ENCODE peak calls at places on chromosomes 4 and X, in ten cellular contexts. One of them, this sample, is unnamed.

GRCh38 chr4:16591867-16592266 is 306.6 kb downstream of the LDB2 start:
- DNase-seq in astrocyte: no peak
- DNase-seq in neural progenitor cell: peak; percentile 85
- DNase-seq in fibroblast of lung: peak; percentile 71
- DNase-seq in mesenchymal stem cell: no peak
- DNase-seq in MM.1S: no peak
- DNase-seq in IMR-90: no peak
- DNase-seq in GM23248: no peak
- DNase-seq in A549: no peak
- DNase-seq in hepatocyte: peak; percentile 19
- DNase-seq in this sample: no peak

GRCh38 chr4:97819314-97819713 is 324.0 kb downstream of the STPG2 start:
- DNase-seq in fibroblast of lung: no peak
- DNase-seq in neural progenitor cell: no peak
- DNase-seq in hepatocyte: no peak
- DNase-seq in astrocyte: no peak
- DNase-seq in GM23248: no peak
- DNase-seq in IMR-90: no peak
- DNase-seq in MM.1S: no peak
- DNase-seq in mesenchymal stem cell: no peak
- DNase-seq in A549: no peak
- DNase-seq in this sample: no peak

GRCh38 chrX:123476636-123477219 is 256.1 kb downstream of the THOC2 start:
- DNase-seq in astrocyte: no peak
- DNase-seq in neural progenitor cell: no peak
- DNase-seq in hepatocyte: no peak
- DNase-seq in MM.1S: no peak
- DNase-seq in GM23248: no peak
- DNase-seq in A549: no peak
- DNase-seq in mesenchymal stem cell: no peak
- DNase-seq in IMR-90: no peak
- DNase-seq in fibroblast of lung: no peak
- DNase-seq in this sample: no peak

GRCh38 chr4:172978848-172979247 is 189.8 kb upstream of the GALNT7 start:
- DNase-seq in MM.1S: no peak
- DNase-seq in mesenchymal stem cell: no peak
- DNase-seq in fibroblast of lung: no peak
- DNase-seq in A549: no peak
- DNase-seq in IMR-90: no peak
- DNase-seq in neural progenitor cell: no peak
- DNase-seq in hepatocyte: no peak
- DNase-seq in astrocyte: no peak
- DNase-seq in GM23248: no peak
- DNase-seq in this sample: no peak

GRCh38 chr4:7811536-7812190 is 128.0 kb downstream of the AFAP1 start:
- DNase-seq in neural progenitor cell: peak; percentile 61
- DNase-seq in astrocyte: peak; percentile 46
- DNase-seq in A549: no peak
- DNase-seq in GM23248: peak; percentile 63
- DNase-seq in MM.1S: no peak
- DNase-seq in IMR-90: peak; percentile 95
- DNase-seq in mesenchymal stem cell: peak; percentile 87
- DNase-seq in fibroblast of lung: peak; percentile 95
- DNase-seq in hepatocyte: peak; percentile 58
- DNase-seq in this sample: no peak

GRCh38 chr4:169314906-169315305 is 44.1 kb upstream of the SH3RF1 start:
- DNase-seq in fibroblast of lung: peak; percentile 68
- DNase-seq in mesenchymal stem cell: peak; percentile 47
- DNase-seq in GM23248: peak; percentile 58
- DNase-seq in A549: peak; percentile 31
- DNase-seq in IMR-90: peak; percentile 70
- DNase-seq in neural progenitor cell: no peak
- DNase-seq in astrocyte: peak; percentile 57
- DNase-seq in hepatocyte: peak; percentile 87
- DNase-seq in MM.1S: no peak
- DNase-seq in this sample: no peak

GRCh38 chr4:59400334-59400733 is 1799.8 kb upstream of the ADGRL3 start:
- DNase-seq in MM.1S: no peak
- DNase-seq in hepatocyte: no peak
- DNase-seq in fibroblast of lung: no peak
- DNase-seq in A549: no peak
- DNase-seq in IMR-90: no peak
- DNase-seq in GM23248: no peak
- DNase-seq in neural progenitor cell: no peak
- DNase-seq in mesenchymal stem cell: no peak
- DNase-seq in astrocyte: no peak
- DNase-seq in this sample: no peak

GRCh38 chrX:130637591-130637990 is 235.8 kb downstream of the RBMX2 start:
- DNase-seq in IMR-90: peak; percentile 58
- DNase-seq in hepatocyte: no peak
- DNase-seq in GM23248: peak; percentile 38
- DNase-seq in fibroblast of lung: peak; percentile 31
- DNase-seq in A549: no peak
- DNase-seq in astrocyte: peak; percentile 15
- DNase-seq in mesenchymal stem cell: peak; percentile 40
- DNase-seq in neural progenitor cell: no peak
- DNase-seq in MM.1S: no peak
- DNase-seq in this sample: no peak

GRCh38 chrX:13939741-13940597 is 89.7 kb downstream of the GEMIN8 start:
- DNase-seq in neural progenitor cell: peak; percentile 4
- DNase-seq in A549: no peak
- DNase-seq in mesenchymal stem cell: no peak
- DNase-seq in GM23248: no peak
- DNase-seq in MM.1S: no peak
- DNase-seq in IMR-90: no peak
- DNase-seq in astrocyte: no peak
- DNase-seq in hepatocyte: no peak
- DNase-seq in fibroblast of lung: no peak
- DNase-seq in this sample: no peak

GRCh38 chrX:13938053-13938765 is 91.5 kb downstream of the GEMIN8 start:
- DNase-seq in hepatocyte: peak; percentile 38
- DNase-seq in GM23248: peak; percentile 32
- DNase-seq in mesenchymal stem cell: peak; percentile 9
- DNase-seq in MM.1S: peak; percentile 14
- DNase-seq in astrocyte: no peak
- DNase-seq in IMR-90: peak; percentile 2
- DNase-seq in A549: peak; percentile 16
- DNase-seq in neural progenitor cell: peak; percentile 76
- DNase-seq in fibroblast of lung: peak; percentile 8
- DNase-seq in this sample: no peak

GRCh38 chrX:13937370-13938052 is 92.2 kb downstream of the GEMIN8 start:
- DNase-seq in MM.1S: no peak
- DNase-seq in astrocyte: peak; percentile 74
- DNase-seq in neural progenitor cell: peak; percentile 37
- DNase-seq in IMR-90: peak; percentile 53
- DNase-seq in hepatocyte: no peak
- DNase-seq in mesenchymal stem cell: peak; percentile 76
- DNase-seq in fibroblast of lung: peak; percentile 45
- DNase-seq in GM23248: peak; percentile 12
- DNase-seq in A549: no peak
- DNase-seq in this sample: no peak

GRCh38 chrX:13940646-13941045 is 89.0 kb downstream of the GEMIN8 start:
- DNase-seq in IMR-90: no peak
- DNase-seq in MM.1S: no peak
- DNase-seq in hepatocyte: no peak
- DNase-seq in fibroblast of lung: no peak
- DNase-seq in mesenchymal stem cell: no peak
- DNase-seq in neural progenitor cell: no peak
- DNase-seq in A549: no peak
- DNase-seq in astrocyte: no peak
- DNase-seq in GM23248: no peak
- DNase-seq in this sample: no peak

DNA sequence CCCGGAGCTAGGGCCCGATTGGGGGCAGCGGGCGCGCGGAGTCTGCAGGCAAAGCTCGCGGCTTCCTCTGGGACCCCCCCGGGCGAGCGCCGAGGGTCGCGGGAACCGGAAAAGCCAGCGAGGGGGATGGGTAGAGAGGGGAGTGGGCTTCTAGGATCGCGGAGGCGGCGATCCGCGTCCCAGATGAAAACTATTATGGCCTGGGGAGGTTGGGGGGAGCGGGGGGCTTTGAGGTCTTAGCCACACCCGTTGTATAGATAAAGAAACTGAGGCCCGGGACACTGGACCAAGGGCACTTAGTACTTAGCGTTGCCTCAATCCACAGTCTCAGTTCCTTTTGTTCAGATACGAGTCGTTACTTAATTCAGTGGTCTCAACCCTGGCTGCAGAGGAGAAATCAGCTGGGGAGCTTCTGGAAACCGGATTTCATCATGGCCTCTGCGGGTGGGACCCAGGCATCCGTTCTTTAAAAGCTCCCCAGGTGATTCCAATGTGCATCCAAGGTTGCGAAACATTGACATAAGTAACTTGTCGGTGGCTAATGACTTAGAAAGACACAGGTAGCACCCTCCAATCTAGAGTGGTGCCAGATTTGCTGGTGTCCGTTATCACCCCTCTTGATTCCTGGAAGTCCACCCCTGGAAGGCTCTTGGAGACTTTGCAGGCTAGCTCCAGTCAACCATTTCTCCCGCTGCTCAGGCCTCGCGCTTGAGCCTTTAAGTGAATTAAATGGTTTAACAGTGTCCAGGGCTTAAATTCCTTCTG is 90.7 kb downstream of the GEMIN8 start:
- DNase-seq in MM.1S: no peak
- DNase-seq in mesenchymal stem cell: no peak
- DNase-seq in GM23248: no peak
- DNase-seq in fibroblast of lung: no peak
- DNase-seq in neural progenitor cell: peak; percentile 57
- DNase-seq in astrocyte: no peak
- DNase-seq in hepatocyte: no peak
- DNase-seq in IMR-90: no peak
- DNase-seq in A549: no peak
- DNase-seq in this sample: no peak
- H3K4me2 ChIP-seq in MM.1S: no peak overlapping the region
- H3K4me2 ChIP-seq in mesenchymal stem cell: peak overlapping the region; percentile 90
- H3K4me2 ChIP-seq in GM23248: no peak overlapping the region
- H3K4me2 ChIP-seq in fibroblast of lung: no peak overlapping the region
- H3K4me2 ChIP-seq in neural progenitor cell: peak overlapping the region; percentile 83
- H3K4me2 ChIP-seq in astrocyte: peak overlapping the region; percentile 91
- H3K4me2 ChIP-seq in hepatocyte: peak overlapping the region; percentile 90
- H3K4me2 ChIP-seq in IMR-90: no peak overlapping the region
- H3K4me2 ChIP-seq in A549: peak overlapping the region; percentile 100
- H3K4me2 ChIP-seq in this sample: no peak overlapping the region

GRCh38 chr4:24896977-24897376 is 15.9 kb downstream of the CCDC149 start:
- DNase-seq in astrocyte: no peak
- DNase-seq in A549: no peak
- DNase-seq in neural progenitor cell: no peak
- DNase-seq in MM.1S: no peak
- DNase-seq in fibroblast of lung: no peak
- DNase-seq in IMR-90: no peak
- DNase-seq in hepatocyte: no peak
- DNase-seq in GM23248: no peak
- DNase-seq in mesenchymal stem cell: no peak
- DNase-seq in this sample: no peak

GRCh38 chr4:24894846-24895245 is 18.0 kb downstream of the CCDC149 start:
- DNase-seq in A549: no peak
- DNase-seq in hepatocyte: no peak
- DNase-seq in IMR-90: no peak
- DNase-seq in neural progenitor cell: no peak
- DNase-seq in GM23248: no peak
- DNase-seq in astrocyte: no peak
- DNase-seq in MM.1S: no peak
- DNase-seq in mesenchymal stem cell: no peak
- DNase-seq in fibroblast of lung: no peak
- DNase-seq in this sample: no peak

GRCh38 chr4:24895461-24895860 is 17.4 kb downstream of the CCDC149 start:
- DNase-seq in neural progenitor cell: no peak
- DNase-seq in IMR-90: no peak
- DNase-seq in GM23248: no peak
- DNase-seq in mesenchymal stem cell: no peak
- DNase-seq in A549: no peak
- DNase-seq in MM.1S: no peak
- DNase-seq in fibroblast of lung: no peak
- DNase-seq in astrocyte: no peak
- DNase-seq in hepatocyte: no peak
- DNase-seq in this sample: no peak

GRCh38 chr4:24896056-24896455 is 16.8 kb downstream of the CCDC149 start:
- DNase-seq in MM.1S: no peak
- DNase-seq in astrocyte: no peak
- DNase-seq in mesenchymal stem cell: no peak
- DNase-seq in A549: no peak
- DNase-seq in hepatocyte: no peak
- DNase-seq in fibroblast of lung: no peak
- DNase-seq in neural progenitor cell: no peak
- DNase-seq in IMR-90: peak; percentile 13
- DNase-seq in GM23248: no peak
- DNase-seq in this sample: no peak

GRCh38 chr4:24897639-24898038 is 15.2 kb downstream of the CCDC149 start:
- DNase-seq in MM.1S: no peak
- DNase-seq in IMR-90: no peak
- DNase-seq in A549: no peak
- DNase-seq in fibroblast of lung: no peak
- DNase-seq in hepatocyte: no peak
- DNase-seq in mesenchymal stem cell: no peak
- DNase-seq in astrocyte: no peak
- DNase-seq in GM23248: no peak
- DNase-seq in neural progenitor cell: no peak
- DNase-seq in this sample: no peak
- H3K4me3 ChIP-seq in MM.1S: no peak overlapping the region
- H3K4me3 ChIP-seq in IMR-90: no peak overlapping the region
- H3K4me3 ChIP-seq in A549: no peak overlapping the region
- H3K4me3 ChIP-seq in fibroblast of lung: no peak overlapping the region
- H3K4me3 ChIP-seq in hepatocyte: no peak overlapping the region
- H3K4me3 ChIP-seq in mesenchymal stem cell: no peak overlapping the region
- H3K4me3 ChIP-seq in astrocyte: no peak overlapping the region
- H3K4me3 ChIP-seq in GM23248: no peak overlapping the region
- H3K4me3 ChIP-seq in neural progenitor cell: no peak overlapping the region
- H3K4me3 ChIP-seq in this sample: no peak overlapping the region

DNA sequence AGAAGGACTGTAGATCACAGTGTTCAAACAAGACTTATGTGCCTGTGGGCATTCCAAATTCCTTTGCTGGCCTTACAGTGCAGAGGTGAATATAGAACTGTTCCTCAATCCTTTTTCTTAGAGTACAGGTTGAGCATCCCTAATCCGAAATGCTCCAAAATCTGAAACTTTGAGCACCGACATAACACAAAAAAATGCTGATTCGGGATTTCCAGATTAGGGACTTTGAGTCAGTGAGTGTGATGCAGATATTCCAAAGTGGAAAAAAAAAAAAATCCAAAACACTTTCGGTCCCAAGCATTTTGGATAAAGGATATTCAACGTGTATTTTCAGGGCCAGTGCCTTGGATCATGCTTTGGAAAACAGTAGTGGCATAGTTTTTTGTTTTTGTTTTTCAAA is 9.2 kb downstream of the SMS start:
- DNase-seq in hepatocyte: no peak
- DNase-seq in MM.1S: no peak
- DNase-seq in IMR-90: no peak
- DNase-seq in astrocyte: no peak
- DNase-seq in mesenchymal stem cell: no peak
- DNase-seq in neural progenitor cell: no peak
- DNase-seq in fibroblast of lung: no peak
- DNase-seq in GM23248: no peak
- DNase-seq in A549: no peak
- DNase-seq in this sample: no peak
- H3K4me2 ChIP-seq in hepatocyte: no peak overlapping the region
- H3K4me2 ChIP-seq in MM.1S: no peak overlapping the region
- H3K4me2 ChIP-seq in IMR-90: no peak overlapping the region
- H3K4me2 ChIP-seq in astrocyte: no peak overlapping the region
- H3K4me2 ChIP-seq in mesenchymal stem cell: no peak overlapping the region
- H3K4me2 ChIP-seq in neural progenitor cell: no peak overlapping the region
- H3K4me2 ChIP-seq in fibroblast of lung: no peak overlapping the region
- H3K4me2 ChIP-seq in GM23248: no peak overlapping the region
- H3K4me2 ChIP-seq in A549: no peak overlapping the region
- H3K4me2 ChIP-seq in this sample: no peak overlapping the region

GRCh38 chr4:2816401-2816954 is 23.6 kb downstream of the SH3BP2 start:
- DNase-seq in neural progenitor cell: no peak
- DNase-seq in hepatocyte: no peak
- DNase-seq in IMR-90: no peak
- DNase-seq in A549: no peak
- DNase-seq in astrocyte: no peak
- DNase-seq in GM23248: no peak
- DNase-seq in fibroblast of lung: no peak
- DNase-seq in mesenchymal stem cell: no peak
- DNase-seq in MM.1S: no peak
- DNase-seq in this sample: no peak

GRCh38 chr4:2818351-2818939 is 25.2 kb upstream of the ADD1 start:
- DNase-seq in GM23248: peak; percentile 54
- DNase-seq in IMR-90: no peak
- DNase-seq in A549: no peak
- DNase-seq in fibroblast of lung: no peak
- DNase-seq in MM.1S: no peak
- DNase-seq in astrocyte: no peak
- DNase-seq in neural progenitor cell: peak; percentile 60
- DNase-seq in mesenchymal stem cell: no peak
- DNase-seq in hepatocyte: peak; percentile 42
- DNase-seq in this sample: no peak

GRCh38 chr4:2817701-2818350 is 24.9 kb downstream of the SH3BP2 start:
- DNase-seq in MM.1S: peak; percentile 57
- DNase-seq in neural progenitor cell: peak; percentile 81
- DNase-seq in hepatocyte: peak; percentile 86
- DNase-seq in A549: no peak
- DNase-seq in IMR-90: no peak
- DNase-seq in GM23248: peak; percentile 53
- DNase-seq in mesenchymal stem cell: no peak
- DNase-seq in fibroblast of lung: no peak
- DNase-seq in astrocyte: no peak
- DNase-seq in this sample: no peak

GRCh38 chr4:2819244-2820215 is 24.1 kb upstream of the ADD1 start:
- DNase-seq in IMR-90: no peak
- DNase-seq in hepatocyte: no peak
- DNase-seq in MM.1S: no peak
- DNase-seq in A549: no peak
- DNase-seq in astrocyte: no peak
- DNase-seq in GM23248: no peak
- DNase-seq in fibroblast of lung: no peak
- DNase-seq in mesenchymal stem cell: no peak
- DNase-seq in neural progenitor cell: no peak
- DNase-seq in this sample: no peak

DNA sequence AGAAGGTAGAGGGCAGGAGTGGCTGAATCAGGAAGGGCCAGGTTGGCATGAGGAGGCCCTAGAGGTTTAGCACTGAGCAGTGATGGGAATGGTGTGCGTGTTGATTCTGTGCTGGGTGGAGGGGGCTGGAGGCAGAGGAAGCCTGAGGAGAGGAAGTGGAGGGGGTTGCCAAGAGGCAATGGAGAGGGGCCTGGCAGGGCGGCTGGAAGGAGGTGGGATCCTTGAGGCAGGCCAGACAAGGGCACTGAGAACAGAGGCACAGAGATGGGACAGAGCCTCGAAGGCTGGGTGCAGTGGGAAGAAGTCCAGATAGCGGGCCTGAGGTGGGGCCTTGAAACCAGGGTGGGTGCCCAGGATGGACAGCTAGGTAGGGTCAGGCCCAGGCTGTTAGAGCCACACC is 24.3 kb downstream of the SH3BP2 start:
- DNase-seq in MM.1S: no peak
- DNase-seq in astrocyte: no peak
- DNase-seq in GM23248: no peak
- DNase-seq in IMR-90: no peak
- DNase-seq in fibroblast of lung: no peak
- DNase-seq in mesenchymal stem cell: no peak
- DNase-seq in neural progenitor cell: no peak
- DNase-seq in A549: no peak
- DNase-seq in hepatocyte: no peak
- DNase-seq in this sample: no peak
- H3K4me3 ChIP-seq in MM.1S: no peak overlapping the region
- H3K4me3 ChIP-seq in astrocyte: no peak overlapping the region
- H3K4me3 ChIP-seq in GM23248: no peak overlapping the region
- H3K4me3 ChIP-seq in IMR-90: no peak overlapping the region
- H3K4me3 ChIP-seq in fibroblast of lung: no peak overlapping the region
- H3K4me3 ChIP-seq in mesenchymal stem cell: no peak overlapping the region
- H3K4me3 ChIP-seq in neural progenitor cell: no peak overlapping the region
- H3K4me3 ChIP-seq in A549: no peak overlapping the region
- H3K4me3 ChIP-seq in hepatocyte: no peak overlapping the region
- H3K4me3 ChIP-seq in this sample: no peak overlapping the region

This sample was measured in DND-41.